ENCODE peak calls at places on chromosomes 4 and X, in seven cellular contexts. One of them, this sample, is unnamed.

GRCh38 chrX:100798815-100799214 is 21.4 kb upstream of the CSTF2 start:
- DNase-seq in sigmoid colon: no peak
- DNase-seq in A549: no peak
- DNase-seq in IMR-90: no peak
- DNase-seq in lower leg skin: no peak
- DNase-seq in right lobe of liver: no peak
- DNase-seq in ovary: no peak
- DNase-seq in this sample: no peak

GRCh38 chr4:102730968-102731533 is 29.7 kb downstream of the MANBA start:
- DNase-seq in sigmoid colon: no peak
- DNase-seq in A549: no peak
- DNase-seq in IMR-90: no peak
- DNase-seq in lower leg skin: no peak
- DNase-seq in right lobe of liver: no peak
- DNase-seq in ovary: no peak
- DNase-seq in this sample: no peak

GRCh38 chrX:107571296-107571998 is 56.9 kb upstream of the PRPS1 start:
- DNase-seq in sigmoid colon: no peak
- DNase-seq in A549: peak
- DNase-seq in IMR-90: peak
- DNase-seq in lower leg skin: no peak
- DNase-seq in right lobe of liver: no peak
- DNase-seq in ovary: no peak
- DNase-seq in this sample: no peak

GRCh38 chr4:135238940-135239339 is 1037.4 kb upstream of the PABPC4L start:
- DNase-seq in sigmoid colon: no peak
- DNase-seq in A549: no peak
- DNase-seq in IMR-90: no peak
- DNase-seq in lower leg skin: no peak
- DNase-seq in right lobe of liver: no peak
- DNase-seq in ovary: no peak
- DNase-seq in this sample: no peak

GRCh38 chr4:109671350-109671749 is 31.9 kb downstream of the CASP6 start:
- DNase-seq in sigmoid colon: no peak
- DNase-seq in A549: no peak
- DNase-seq in IMR-90: no peak
- DNase-seq in lower leg skin: no peak
- DNase-seq in right lobe of liver: no peak
- DNase-seq in ovary: no peak
- DNase-seq in this sample: no peak

GRCh38 chrX:39957816-39958561 is 139.8 kb downstream of the BCOR start:
- DNase-seq in sigmoid colon: no peak
- DNase-seq in A549: no peak
- DNase-seq in IMR-90: peak
- DNase-seq in lower leg skin: no peak
- DNase-seq in right lobe of liver: no peak
- DNase-seq in ovary: no peak
- DNase-seq in this sample: no peak

GRCh38 chr4:8754634-8755589 is 116.7 kb downstream of the HMX1 start:
- DNase-seq in sigmoid colon: peak
- DNase-seq in A549: no peak
- DNase-seq in IMR-90: no peak
- DNase-seq in lower leg skin: peak
- DNase-seq in right lobe of liver: peak
- DNase-seq in ovary: no peak
- DNase-seq in this sample: no peak

GRCh38 chr4:101678180-101678579 is 112.3 kb upstream of the BANK1 start:
- DNase-seq in sigmoid colon: no peak
- DNase-seq in A549: peak
- DNase-seq in IMR-90: no peak
- DNase-seq in lower leg skin: no peak
- DNase-seq in right lobe of liver: no peak
- DNase-seq in ovary: no peak
- DNase-seq in this sample: no peak

GRCh38 chr4:151034829-151035228 is 19.7 kb upstream of the LRBA start:
- DNase-seq in sigmoid colon: no peak
- DNase-seq in A549: no peak
- DNase-seq in IMR-90: no peak
- DNase-seq in lower leg skin: no peak
- DNase-seq in right lobe of liver: no peak
- DNase-seq in ovary: no peak
- DNase-seq in this sample: no peak

GRCh38 chr4:183797041-183797444 is 108.1 kb upstream of the STOX2 start:
- DNase-seq in sigmoid colon: no peak
- DNase-seq in A549: peak
- DNase-seq in IMR-90: no peak
- DNase-seq in lower leg skin: no peak
- DNase-seq in right lobe of liver: peak
- DNase-seq in ovary: no peak
- DNase-seq in this sample: no peak

GRCh38 chrX:109735241-109735744 is 2.2 kb upstream of the ACSL4 start:
- DNase-seq in sigmoid colon: no peak
- DNase-seq in A549: no peak
- DNase-seq in IMR-90: no peak
- DNase-seq in lower leg skin: no peak
- DNase-seq in right lobe of liver: no peak
- DNase-seq in ovary: no peak
- DNase-seq in this sample: no peak

GRCh38 chrX:11967986-11968385 is 170.3 kb upstream of the FRMPD4 start:
- DNase-seq in sigmoid colon: no peak
- DNase-seq in A549: peak
- DNase-seq in IMR-90: peak
- DNase-seq in lower leg skin: no peak
- DNase-seq in right lobe of liver: no peak
- DNase-seq in ovary: no peak
- DNase-seq in this sample: no peak

GRCh38 chr4:186719925-186720694 is 3.5 kb downstream of the FAT1 start:
- DNase-seq in sigmoid colon: no peak
- DNase-seq in A549: peak
- DNase-seq in IMR-90: no peak
- DNase-seq in lower leg skin: no peak
- DNase-seq in right lobe of liver: no peak
- DNase-seq in ovary: no peak
- DNase-seq in this sample: no peak

GRCh38 chr4:144353240-144353639 is 212.7 kb upstream of the GYPA start:
- DNase-seq in sigmoid colon: no peak
- DNase-seq in A549: no peak
- DNase-seq in IMR-90: no peak
- DNase-seq in lower leg skin: no peak
- DNase-seq in right lobe of liver: no peak
- DNase-seq in ovary: no peak
- DNase-seq in this sample: no peak

GRCh38 chr4:155552180-155552579 is 114.5 kb upstream of the GUCY1A1 start:
- DNase-seq in sigmoid colon: no peak
- DNase-seq in A549: no peak
- DNase-seq in IMR-90: peak
- DNase-seq in lower leg skin: no peak
- DNase-seq in right lobe of liver: no peak
- DNase-seq in ovary: no peak
- DNase-seq in this sample: no peak

GRCh38 chrX:76148753-76149152 is 24.1 kb upstream of the PBDC1 start:
- DNase-seq in sigmoid colon: peak
- DNase-seq in A549: peak
- DNase-seq in IMR-90: peak
- DNase-seq in lower leg skin: no peak
- DNase-seq in right lobe of liver: no peak
- DNase-seq in ovary: peak
- DNase-seq in this sample: peak

GRCh38 chr4:7647932-7648812 is 213.4 kb upstream of the PSAPL1 start:
- DNase-seq in sigmoid colon: peak
- DNase-seq in A549: peak
- DNase-seq in IMR-90: peak
- DNase-seq in lower leg skin: no peak
- DNase-seq in right lobe of liver: peak
- DNase-seq in ovary: no peak
- DNase-seq in this sample: no peak

GRCh38 chr4:76074995-76075600 is 589 bp downstream of the ART3 start:
- DNase-seq in sigmoid colon: no peak
- DNase-seq in A549: no peak
- DNase-seq in IMR-90: no peak
- DNase-seq in lower leg skin: no peak
- DNase-seq in right lobe of liver: no peak
- DNase-seq in ovary: no peak
- DNase-seq in this sample: no peak

GRCh38 chr4:76078033-76078613 is 3.6 kb downstream of the ART3 start:
- DNase-seq in sigmoid colon: no peak
- DNase-seq in A549: no peak
- DNase-seq in IMR-90: no peak
- DNase-seq in lower leg skin: no peak
- DNase-seq in right lobe of liver: no peak
- DNase-seq in ovary: no peak
- DNase-seq in this sample: no peak

GRCh38 chr4:76072760-76073159 is 1.7 kb upstream of the ART3 start:
- DNase-seq in sigmoid colon: no peak
- DNase-seq in A549: no peak
- DNase-seq in IMR-90: no peak
- DNase-seq in lower leg skin: no peak
- DNase-seq in right lobe of liver: no peak
- DNase-seq in ovary: no peak
- DNase-seq in this sample: no peak

GRCh38 chr4:76074468-76074867 is at the start of gene ART3:
- DNase-seq in sigmoid colon: no peak
- DNase-seq in A549: no peak
- DNase-seq in IMR-90: peak
- DNase-seq in lower leg skin: no peak
- DNase-seq in right lobe of liver: no peak
- DNase-seq in ovary: no peak
- DNase-seq in this sample: no peak
- TF ChIP-seq POLR2A in sigmoid colon: no peak
- TF ChIP-seq POLR2A in A549: no peak
- TF ChIP-seq POLR2A in IMR-90: no peak
- TF ChIP-seq POLR2A in lower leg skin: no peak
- TF ChIP-seq POLR2A in right lobe of liver: no peak
- TF ChIP-seq POLR2A in ovary: no peak
- TF ChIP-seq POLR2A in this sample: no peak

GRCh38 chrX:2955838-2956237 is 26.7 kb upstream of the ARSD start:
- DNase-seq in sigmoid colon: no peak
- DNase-seq in A549: no peak
- DNase-seq in IMR-90: no peak
- DNase-seq in lower leg skin: no peak
- DNase-seq in right lobe of liver: no peak
- DNase-seq in ovary: no peak
- DNase-seq in this sample: no peak

GRCh38 chrX:2960861-2961515 is 31.8 kb upstream of the ARSD start:
- DNase-seq in sigmoid colon: no peak
- DNase-seq in A549: no peak
- DNase-seq in IMR-90: no peak
- DNase-seq in lower leg skin: no peak
- DNase-seq in right lobe of liver: no peak
- DNase-seq in ovary: no peak
- DNase-seq in this sample: no peak

GRCh38 chrX:2955281-2955680 is 26.1 kb upstream of the ARSD start:
- DNase-seq in sigmoid colon: no peak
- DNase-seq in A549: no peak
- DNase-seq in IMR-90: no peak
- DNase-seq in lower leg skin: no peak
- DNase-seq in right lobe of liver: no peak
- DNase-seq in ovary: no peak
- DNase-seq in this sample: no peak

GRCh38 chrX:2954541-2954940 is 25.4 kb upstream of the ARSD start:
- DNase-seq in sigmoid colon: no peak
- DNase-seq in A549: no peak
- DNase-seq in IMR-90: no peak
- DNase-seq in lower leg skin: no peak
- DNase-seq in right lobe of liver: no peak
- DNase-seq in ovary: no peak
- DNase-seq in this sample: no peak

DNA sequence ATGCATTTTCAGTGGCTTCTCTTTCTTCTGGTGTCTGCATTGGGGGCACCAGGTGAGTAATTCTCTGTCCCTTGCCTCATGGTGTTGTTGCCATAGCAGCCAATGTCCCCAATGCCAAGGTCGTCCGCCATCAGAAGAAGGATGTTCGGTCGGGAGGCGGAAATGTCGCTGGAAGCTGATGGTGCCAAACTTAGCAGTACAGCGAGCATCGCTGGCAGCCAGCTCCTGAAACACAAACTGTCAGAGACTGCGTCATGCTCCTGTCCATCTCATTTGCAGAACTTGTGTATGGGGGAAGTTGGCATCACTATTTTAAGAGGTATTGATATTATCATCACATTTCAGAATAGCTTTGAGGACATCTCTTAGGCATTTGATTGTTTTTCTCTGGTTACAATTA is 29.1 kb upstream of the ARSD start:
- DNase-seq in sigmoid colon: no peak
- DNase-seq in A549: no peak
- DNase-seq in IMR-90: no peak
- DNase-seq in lower leg skin: no peak
- DNase-seq in right lobe of liver: no peak
- DNase-seq in ovary: no peak
- DNase-seq in this sample: no peak
- H3K4me3 ChIP-seq in sigmoid colon: no peak
- H3K4me3 ChIP-seq in A549: no peak
- H3K4me3 ChIP-seq in IMR-90: no peak
- H3K4me3 ChIP-seq in lower leg skin: no peak
- H3K4me3 ChIP-seq in right lobe of liver: no peak
- H3K4me3 ChIP-seq in ovary: no peak
- H3K4me3 ChIP-seq in this sample: no peak

GRCh38 chr4:127965803-127966175 is 583 bp downstream of the ABHD18 start:
- DNase-seq in sigmoid colon: peak
- DNase-seq in A549: peak
- DNase-seq in IMR-90: peak
- DNase-seq in lower leg skin: peak
- DNase-seq in right lobe of liver: peak
- DNase-seq in ovary: no peak
- DNase-seq in this sample: no peak
- TF ChIP-seq CTCF in sigmoid colon: no peak
- TF ChIP-seq CTCF in A549: no peak
- TF ChIP-seq CTCF in IMR-90: no peak
- TF ChIP-seq CTCF in lower leg skin: no peak
- TF ChIP-seq CTCF in right lobe of liver: no peak
- TF ChIP-seq CTCF in ovary: no peak
- TF ChIP-seq CTCF in this sample: no peak

DNA sequence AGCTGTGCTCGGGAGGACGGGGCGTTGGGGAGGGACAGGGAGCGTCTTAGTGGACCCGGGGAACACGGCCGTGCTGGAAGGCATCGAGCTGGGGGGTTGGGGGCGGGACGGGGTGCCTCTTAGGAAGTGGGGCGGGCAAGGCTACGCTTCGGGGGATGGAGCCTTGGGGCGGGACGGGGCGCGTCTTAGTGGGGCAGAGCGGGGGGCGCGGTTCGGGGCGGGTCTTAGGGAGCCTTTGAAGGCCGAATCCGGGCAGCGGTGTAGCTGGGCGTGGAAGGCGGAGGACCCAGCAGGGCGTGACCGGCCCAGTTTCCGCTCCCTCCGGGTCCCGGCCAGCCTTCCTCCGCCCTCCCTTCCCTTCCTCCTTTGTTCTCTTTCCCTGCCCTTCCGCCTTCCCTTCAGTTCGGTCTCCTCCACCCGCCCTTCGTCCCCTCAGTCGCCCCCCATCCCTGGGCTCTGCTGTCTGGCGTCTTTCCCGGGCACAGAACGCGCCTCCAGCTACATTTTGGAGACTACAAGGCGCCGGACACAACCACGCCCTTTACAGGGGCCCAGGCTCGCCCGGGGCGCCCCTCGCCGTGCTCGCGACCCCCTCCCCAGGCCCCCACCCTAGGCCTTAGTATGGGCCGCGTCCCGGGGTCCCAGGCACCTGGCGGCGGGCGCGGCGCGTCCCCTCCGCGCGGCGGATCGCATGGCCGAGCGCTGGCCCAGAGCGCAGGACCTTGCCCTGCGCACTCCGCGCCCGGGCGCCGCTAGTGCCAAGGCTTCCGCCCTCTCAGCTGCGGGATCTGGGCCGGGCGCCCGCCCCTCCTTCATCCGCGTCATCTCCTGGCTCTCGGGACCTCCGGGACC is at the start of gene ARSD:
- DNase-seq in sigmoid colon: peak
- DNase-seq in A549: peak
- DNase-seq in IMR-90: peak
- DNase-seq in lower leg skin: peak
- DNase-seq in right lobe of liver: peak
- DNase-seq in ovary: peak
- DNase-seq in this sample: peak
- TF ChIP-seq POLR2A in sigmoid colon: no peak
- TF ChIP-seq POLR2A in A549: peak
- TF ChIP-seq POLR2A in IMR-90: peak
- TF ChIP-seq POLR2A in lower leg skin: peak
- TF ChIP-seq POLR2A in right lobe of liver: peak
- TF ChIP-seq POLR2A in ovary: peak
- TF ChIP-seq POLR2A in this sample: peak

This sample was measured in uterus.